ENCODE peak calls at places on chromosomes 4 and X, in five cellular contexts. One of them, this sample, is unnamed.

GRCh38 chr4:120055795-120056194 is 10.9 kb downstream of the MAD2L1 start:
- DNase-seq in IMR-90: no peak
- DNase-seq in heart left ventricle: no peak
- DNase-seq in suprapubic skin: no peak
- DNase-seq in brain microvascular endothelial cell: no peak
- DNase-seq in this sample: no peak

GRCh38 chrX:12979011-12979629 is 4.2 kb downstream of the TMSB4X start:
- DNase-seq in IMR-90: no peak
- DNase-seq in heart left ventricle: no peak
- DNase-seq in brain microvascular endothelial cell: no peak
- DNase-seq in suprapubic skin: no peak
- DNase-seq in this sample: no peak

GRCh38 chr4:173294444-173294843 is 39.7 kb downstream of the HMGB2 start:
- DNase-seq in IMR-90: no peak
- DNase-seq in brain microvascular endothelial cell: no peak
- DNase-seq in heart left ventricle: no peak
- DNase-seq in suprapubic skin: no peak
- DNase-seq in this sample: no peak

GRCh38 chr4:118180776-118181175 is 146.5 kb downstream of the NDST3 start:
- DNase-seq in brain microvascular endothelial cell: no peak
- DNase-seq in suprapubic skin: no peak
- DNase-seq in heart left ventricle: no peak
- DNase-seq in IMR-90: peak; percentile 47
- DNase-seq in this sample: no peak

GRCh38 chr4:122588453-122589238 is 32.2 kb downstream of the IL21 start:
- DNase-seq in brain microvascular endothelial cell: peak; percentile 20
- DNase-seq in suprapubic skin: no peak
- DNase-seq in IMR-90: peak; percentile 91
- DNase-seq in heart left ventricle: no peak
- DNase-seq in this sample: no peak

GRCh38 chr4:115332078-115332477 is 218.7 kb upstream of the NDST4 start:
- DNase-seq in suprapubic skin: no peak
- DNase-seq in heart left ventricle: no peak
- DNase-seq in IMR-90: no peak
- DNase-seq in brain microvascular endothelial cell: no peak
- DNase-seq in this sample: no peak

GRCh38 chr4:186283311-186283710 is 17.3 kb downstream of the F11 start:
- DNase-seq in IMR-90: no peak
- DNase-seq in brain microvascular endothelial cell: no peak
- DNase-seq in heart left ventricle: no peak
- DNase-seq in suprapubic skin: no peak
- DNase-seq in this sample: no peak

GRCh38 chrX:118356154-118356701 is 10.3 kb downstream of the WDR44 start:
- DNase-seq in heart left ventricle: no peak
- DNase-seq in suprapubic skin: no peak
- DNase-seq in brain microvascular endothelial cell: no peak
- DNase-seq in IMR-90: no peak
- DNase-seq in this sample: no peak

GRCh38 chrX:134810211-134810610 is 151.9 kb upstream of the PLAC1 start:
- DNase-seq in IMR-90: peak; percentile 12
- DNase-seq in brain microvascular endothelial cell: no peak
- DNase-seq in suprapubic skin: no peak
- DNase-seq in heart left ventricle: no peak
- DNase-seq in this sample: no peak

GRCh38 chrX:84715315-84715714 is 213.1 kb upstream of the HDX start:
- DNase-seq in suprapubic skin: no peak
- DNase-seq in heart left ventricle: no peak
- DNase-seq in IMR-90: no peak
- DNase-seq in brain microvascular endothelial cell: no peak
- DNase-seq in this sample: no peak

GRCh38 chr4:156686120-156686519 is 285.5 kb downstream of the PDGFC start:
- DNase-seq in suprapubic skin: no peak
- DNase-seq in brain microvascular endothelial cell: peak; percentile 82
- DNase-seq in IMR-90: peak; percentile 93
- DNase-seq in heart left ventricle: no peak
- DNase-seq in this sample: no peak

GRCh38 chr4:25368315-25368714 is 8.7 kb upstream of the ANAPC4 start:
- DNase-seq in suprapubic skin: no peak
- DNase-seq in IMR-90: no peak
- DNase-seq in brain microvascular endothelial cell: no peak
- DNase-seq in heart left ventricle: no peak
- DNase-seq in this sample: no peak

GRCh38 chrX:119659522-119659921 is 33.4 kb downstream of the SEPTIN6 start:
- DNase-seq in brain microvascular endothelial cell: no peak
- DNase-seq in IMR-90: no peak
- DNase-seq in suprapubic skin: no peak
- DNase-seq in heart left ventricle: no peak
- DNase-seq in this sample: no peak

GRCh38 chr4:127140306-127140705 is 492.5 kb upstream of the INTU start:
- DNase-seq in suprapubic skin: no peak
- DNase-seq in heart left ventricle: no peak
- DNase-seq in brain microvascular endothelial cell: no peak
- DNase-seq in IMR-90: peak; percentile 60
- DNase-seq in this sample: no peak

GRCh38 chr4:65651031-65651430 is 19.3 kb downstream of the EPHA5 start:
- DNase-seq in IMR-90: no peak
- DNase-seq in brain microvascular endothelial cell: peak; percentile 39
- DNase-seq in suprapubic skin: no peak
- DNase-seq in heart left ventricle: no peak
- DNase-seq in this sample: no peak

GRCh38 chrX:18415386-18415785 is 10.0 kb upstream of the CDKL5 start:
- DNase-seq in heart left ventricle: no peak
- DNase-seq in suprapubic skin: no peak
- DNase-seq in brain microvascular endothelial cell: peak; percentile 13
- DNase-seq in IMR-90: peak; percentile 61
- DNase-seq in this sample: no peak

GRCh38 chr4:171430495-171430894 is 382.7 kb upstream of the GALNTL6 start:
- DNase-seq in IMR-90: no peak
- DNase-seq in brain microvascular endothelial cell: no peak
- DNase-seq in heart left ventricle: no peak
- DNase-seq in suprapubic skin: no peak
- DNase-seq in this sample: no peak

GRCh38 chr4:38132140-38132673 is 172.0 kb downstream of the PTTG2 start:
- DNase-seq in IMR-90: peak; percentile 99
- DNase-seq in suprapubic skin: no peak
- DNase-seq in heart left ventricle: peak; percentile 69
- DNase-seq in brain microvascular endothelial cell: peak; percentile 98
- DNase-seq in this sample: peak; percentile 57

GRCh38 chrX:28552322-28552721 is 34.9 kb upstream of the IL1RAPL1 start:
- DNase-seq in brain microvascular endothelial cell: peak; percentile 2
- DNase-seq in IMR-90: peak; percentile 16
- DNase-seq in heart left ventricle: no peak
- DNase-seq in suprapubic skin: no peak
- DNase-seq in this sample: no peak

GRCh38 chrX:8235026-8235425 is 64.0 kb upstream of the VCX2 start:
- DNase-seq in heart left ventricle: no peak
- DNase-seq in brain microvascular endothelial cell: peak; percentile 2
- DNase-seq in suprapubic skin: no peak
- DNase-seq in IMR-90: no peak
- DNase-seq in this sample: no peak

GRCh38 chrX:121093011-121093410 is 45.6 kb downstream of the GLUD2 start:
- DNase-seq in suprapubic skin: no peak
- DNase-seq in IMR-90: no peak
- DNase-seq in heart left ventricle: no peak
- DNase-seq in brain microvascular endothelial cell: no peak
- DNase-seq in this sample: no peak

GRCh38 chrX:24619647-24620046 is 27.5 kb downstream of the PCYT1B start:
- DNase-seq in IMR-90: peak; percentile 38
- DNase-seq in brain microvascular endothelial cell: peak; percentile 30
- DNase-seq in suprapubic skin: no peak
- DNase-seq in heart left ventricle: no peak
- DNase-seq in this sample: no peak

GRCh38 chr4:171142045-171142444 is 671.2 kb upstream of the GALNTL6 start:
- DNase-seq in heart left ventricle: no peak
- DNase-seq in IMR-90: no peak
- DNase-seq in suprapubic skin: no peak
- DNase-seq in brain microvascular endothelial cell: no peak
- DNase-seq in this sample: no peak

GRCh38 chr4:108849611-108850406 is 87.0 kb upstream of the ETNPPL start:
- DNase-seq in IMR-90: peak; percentile 80
- DNase-seq in suprapubic skin: no peak
- DNase-seq in brain microvascular endothelial cell: peak; percentile 44
- DNase-seq in heart left ventricle: no peak
- DNase-seq in this sample: no peak

GRCh38 chrX:11355259-11355909 is 62.2 kb downstream of the AMELX start:
- DNase-seq in IMR-90: no peak
- DNase-seq in suprapubic skin: no peak
- DNase-seq in brain microvascular endothelial cell: no peak
- DNase-seq in heart left ventricle: no peak
- DNase-seq in this sample: no peak

GRCh38 chr4:121283319-121283718 is 97.5 kb downstream of the QRFPR start:
- DNase-seq in brain microvascular endothelial cell: no peak
- DNase-seq in suprapubic skin: no peak
- DNase-seq in IMR-90: no peak
- DNase-seq in heart left ventricle: no peak
- DNase-seq in this sample: no peak

GRCh38 chr4:44760142-44760898 is 34.0 kb upstream of the GNPDA2 start:
- DNase-seq in suprapubic skin: no peak
- DNase-seq in brain microvascular endothelial cell: peak; percentile 7
- DNase-seq in IMR-90: peak; percentile 20
- DNase-seq in heart left ventricle: no peak
- DNase-seq in this sample: no peak

GRCh38 chr4:152937535-152938236 is 1.6 kb downstream of the FHDC1 start:
- DNase-seq in brain microvascular endothelial cell: no peak
- DNase-seq in suprapubic skin: no peak
- DNase-seq in IMR-90: peak; percentile 21
- DNase-seq in heart left ventricle: peak; percentile 57
- DNase-seq in this sample: no peak

GRCh38 chr4:30068234-30068633 is 651.9 kb upstream of the PCDH7 start:
- DNase-seq in IMR-90: no peak
- DNase-seq in suprapubic skin: no peak
- DNase-seq in brain microvascular endothelial cell: no peak
- DNase-seq in heart left ventricle: no peak
- DNase-seq in this sample: no peak

GRCh38 chrX:21490341-21490740 is 116.1 kb downstream of the CNKSR2 start:
- DNase-seq in IMR-90: no peak
- DNase-seq in heart left ventricle: no peak
- DNase-seq in brain microvascular endothelial cell: no peak
- DNase-seq in suprapubic skin: no peak
- DNase-seq in this sample: no peak

GRCh38 chr4:80097395-80098177 is 24.6 kb upstream of the ANTXR2 start:
- DNase-seq in suprapubic skin: peak; percentile 83
- DNase-seq in IMR-90: peak; percentile 83
- DNase-seq in brain microvascular endothelial cell: peak; percentile 42
- DNase-seq in heart left ventricle: peak; percentile 74
- DNase-seq in this sample: no peak

GRCh38 chrX:150482537-150483217 is 85.7 kb upstream of the MTM1 start:
- DNase-seq in heart left ventricle: no peak
- DNase-seq in IMR-90: peak; percentile 85
- DNase-seq in suprapubic skin: no peak
- DNase-seq in brain microvascular endothelial cell: peak; percentile 70
- DNase-seq in this sample: peak; percentile 17

GRCh38 chr4:177177446-177178160 is 132.1 kb upstream of the NEIL3 start:
- DNase-seq in suprapubic skin: no peak
- DNase-seq in brain microvascular endothelial cell: peak; percentile 20
- DNase-seq in heart left ventricle: no peak
- DNase-seq in IMR-90: peak; percentile 89
- DNase-seq in this sample: no peak
- TF ChIP-seq CTCF in suprapubic skin: no peak
- TF ChIP-seq CTCF in brain microvascular endothelial cell: no peak
- TF ChIP-seq CTCF in heart left ventricle: no peak
- TF ChIP-seq CTCF in IMR-90: no peak
- TF ChIP-seq CTCF in this sample: no peak

GRCh38 chrX:15985937-15986336 is 131.3 kb upstream of the AP1S2 start:
- DNase-seq in heart left ventricle: no peak
- DNase-seq in brain microvascular endothelial cell: no peak
- DNase-seq in suprapubic skin: no peak
- DNase-seq in IMR-90: no peak
- DNase-seq in this sample: no peak

GRCh38 chrX:15988661-15989603 is 134.3 kb upstream of the AP1S2 start:
- DNase-seq in IMR-90: peak; percentile 82
- DNase-seq in brain microvascular endothelial cell: peak; percentile 63
- DNase-seq in heart left ventricle: no peak
- DNase-seq in suprapubic skin: no peak
- DNase-seq in this sample: no peak

GRCh38 chrX:15989716-15990115 is 133.6 kb upstream of the GRPR start:
- DNase-seq in brain microvascular endothelial cell: no peak
- DNase-seq in suprapubic skin: no peak
- DNase-seq in IMR-90: no peak
- DNase-seq in heart left ventricle: no peak
- DNase-seq in this sample: no peak
- H3K27ac ChIP-seq in brain microvascular endothelial cell: no peak overlapping the region
- H3K27ac ChIP-seq in suprapubic skin: no peak overlapping the region
- H3K27ac ChIP-seq in IMR-90: peak overlapping the region; percentile 21
- H3K27ac ChIP-seq in heart left ventricle: peak overlapping the region; percentile 47
- H3K27ac ChIP-seq in this sample: peak overlapping the region; percentile 52

DNA sequence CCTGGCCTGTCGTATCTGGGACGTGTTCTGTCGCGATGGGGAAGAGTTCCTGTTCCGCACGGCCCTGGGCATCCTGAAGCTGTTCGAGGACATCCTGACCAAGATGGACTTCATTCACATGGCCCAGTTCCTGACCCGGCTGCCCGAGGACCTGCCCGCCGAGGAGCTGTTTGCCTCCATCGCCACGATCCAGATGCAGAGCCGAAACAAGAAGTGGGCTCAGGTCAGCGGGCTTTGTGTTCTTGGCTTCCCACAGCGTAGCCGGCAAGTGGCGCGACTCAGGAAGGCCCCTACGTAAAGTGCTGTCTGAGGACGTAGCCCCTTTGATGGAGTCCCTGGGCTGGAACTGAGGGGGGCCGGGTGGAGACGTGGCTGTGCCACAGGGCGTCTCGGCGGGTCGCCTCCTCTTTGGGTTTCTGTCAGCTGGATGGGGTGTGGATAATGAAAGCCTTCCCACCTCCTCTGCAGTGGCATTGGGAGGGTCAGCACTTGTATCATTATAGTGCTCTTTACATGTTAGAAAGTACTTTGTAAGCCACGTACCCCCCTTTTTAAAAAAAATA is 18.1 kb upstream of the TADA2B start:
- DNase-seq in brain microvascular endothelial cell: no peak
- DNase-seq in heart left ventricle: no peak
- DNase-seq in suprapubic skin: no peak
- DNase-seq in IMR-90: no peak
- DNase-seq in this sample: no peak
- H3K36me3 ChIP-seq in brain microvascular endothelial cell: peaks cover 6% of the 10 kb centered on the region
- H3K36me3 ChIP-seq in heart left ventricle: peaks cover 49% of the 10 kb centered on the region
- H3K36me3 ChIP-seq in suprapubic skin: peaks cover 76% of the 10 kb centered on the region
- H3K36me3 ChIP-seq in IMR-90: peaks cover 43% of the 10 kb centered on the region
- H3K36me3 ChIP-seq in this sample: peaks cover 22% of the 10 kb centered on the region

DNA sequence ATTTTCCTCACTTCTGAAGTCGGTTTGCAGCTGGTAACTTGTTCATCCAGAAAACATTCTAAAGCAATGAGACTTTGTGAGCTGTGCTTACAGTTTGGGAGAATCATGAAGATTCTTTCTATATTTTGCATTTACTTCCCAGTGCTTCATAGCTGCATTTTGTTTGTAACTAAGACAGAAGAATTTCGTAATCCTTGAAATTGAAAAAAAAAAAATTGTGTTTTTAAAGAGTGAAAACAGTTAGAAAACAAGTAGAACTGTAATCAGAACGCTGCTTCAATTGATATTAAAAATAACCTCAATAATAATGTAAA is 392.4 kb downstream of the UNC5C start:
- DNase-seq in IMR-90: no peak
- DNase-seq in brain microvascular endothelial cell: no peak
- DNase-seq in heart left ventricle: no peak
- DNase-seq in suprapubic skin: no peak
- DNase-seq in this sample: no peak
- TF ChIP-seq CTCF in IMR-90: no peak
- TF ChIP-seq CTCF in brain microvascular endothelial cell: no peak
- TF ChIP-seq CTCF in heart left ventricle: no peak
- TF ChIP-seq CTCF in suprapubic skin: no peak
- TF ChIP-seq CTCF in this sample: no peak

GRCh38 chr4:151205722-151206121 is 71.2 kb upstream of the PRSS48 start:
- DNase-seq in suprapubic skin: no peak
- DNase-seq in IMR-90: no peak
- DNase-seq in heart left ventricle: no peak
- DNase-seq in brain microvascular endothelial cell: no peak
- DNase-seq in this sample: no peak
- H3K27ac ChIP-seq in suprapubic skin: peak overlapping the region; percentile 24
- H3K27ac ChIP-seq in IMR-90: no peak overlapping the region
- H3K27ac ChIP-seq in heart left ventricle: no peak overlapping the region
- H3K27ac ChIP-seq in brain microvascular endothelial cell: no peak overlapping the region
- H3K27ac ChIP-seq in this sample: no peak overlapping the region